ENCODE peak calls at places on chromosomes 11 and 22, in seven cellular contexts. B, M, R, N, G, W and E are unnamed samples.

GRCh38 chr11:12220305-12220704 is 109.9 kb downstream of the MICAL2 start:
- DNase-seq in M (peak; percentile 78), R (peak; percentile 58), G (peak; percentile 71), W (peak; percentile 66), B (no peak), N (peak; percentile 89), E (peak; percentile 85)

GRCh38 chr11:32374261-32374711 is 61.1 kb downstream of the WT1 start:
- DNase-seq in G (no peak), N (no peak), B (peak; percentile 67), M (peak; percentile 30), W (peak; percentile 67), R (no peak), E (no peak)

GRCh38 chr11:124942446-124943202 is 6.8 kb upstream of the HEPACAM start:
- DNase-seq in B (peak; percentile 70), W (no peak), R (no peak), G (no peak), N (no peak), M (no peak), E (no peak)

GRCh38 chr11:124415356-124415923 is 9.2 kb downstream of the OR8B4 start:
- DNase-seq in G (no peak), R (no peak), W (peak; percentile 74), B (peak; percentile 72), N (no peak), M (no peak), E (no peak)

GRCh38 chr11:57751676-57752253 is at the start of gene BTBD18:
- DNase-seq in G (no peak), B (peak; percentile 70), N (peak; percentile 45), W (peak; percentile 76), R (no peak), M (peak; percentile 69), E (no peak)

GRCh38 chr22:30422481-30423295 is 2.9 kb upstream of the MTFP1 start:
- DNase-seq in R (peak; percentile 83), M (peak; percentile 79), W (peak; percentile 84), G (peak; percentile 73), N (peak; percentile 55), B (peak; percentile 76), E (peak; percentile 93)

GRCh38 chr22:31637938-31638618 is 23.9 kb downstream of the PISD start:
- DNase-seq in B (no peak), N (peak; percentile 62), M (no peak), R (no peak), W (peak; percentile 54), G (no peak), E (no peak)

GRCh38 chr22:36744413-36744765 is 31.5 kb downstream of the IFT27 start:
- DNase-seq in B (no peak), W (no peak), N (no peak), M (no peak), R (no peak), G (no peak), E (no peak)

GRCh38 chr22:49307870-49308269 is 519.8 kb downstream of the BRD1 start:
- DNase-seq in B (no peak), G (no peak), N (no peak), M (no peak), R (peak; percentile 1), W (no peak), E (no peak)

GRCh38 chr11:40293655-40294342 is 1165.7 kb downstream of the LRRC4C start:
- DNase-seq in R (peak; percentile 47), G (peak; percentile 46), M (peak; percentile 78), W (peak; percentile 90), N (peak; percentile 40), B (peak; percentile 90), E (peak; percentile 82)

GRCh38 chr11:102147031-102147430 is 36.8 kb downstream of the YAP1 start:
- DNase-seq in G (no peak), M (no peak), N (no peak), R (no peak), B (no peak), W (peak; percentile 15), E (no peak)

GRCh38 chr11:44709281-44709562 is 17.5 kb upstream of the TSPAN18 start:
- DNase-seq in G (peak; percentile 73), R (no peak), W (peak; percentile 39), N (no peak), M (no peak), B (no peak), E (no peak)

GRCh38 chr11:71120346-71120963 is 131.9 kb downstream of the SHANK2 start:
- DNase-seq in N (no peak), G (no peak), B (peak; percentile 84), W (peak; percentile 8), M (peak; percentile 81), R (no peak), E (no peak)

GRCh38 chr22:32887293-32887692 is 85.8 kb downstream of the TIMP3 start:
- DNase-seq in G (no peak), W (no peak), N (no peak), R (no peak), M (no peak), B (no peak), E (no peak)

GRCh38 chr11:57251491-57252104 is 14.5 kb upstream of the APLNR start:
- DNase-seq in B (no peak), M (peak; percentile 40), R (peak; percentile 41), W (peak; percentile 80), N (peak; percentile 46), G (peak; percentile 31), E (peak; percentile 77)

GRCh38 chr22:30396871-30397655 is at the start of gene SEC14L2:
- DNase-seq in R (peak; percentile 77), B (peak; percentile 76), M (peak; percentile 75), N (peak; percentile 76), W (peak; percentile 56), G (peak; percentile 87), E (peak; percentile 73)

GRCh38 chr22:32469799-32470212 is 4.8 kb upstream of the FBXO7 start:
- DNase-seq in N (no peak), W (peak; percentile 50), R (no peak), G (no peak), B (no peak), M (peak; percentile 12), E (no peak)

GRCh38 chr11:1560618-1561251 is 11.3 kb downstream of the DUSP8 start:
- DNase-seq in G (no peak), B (no peak), W (no peak), N (no peak), R (no peak), M (no peak), E (no peak)

GRCh38 chr11:1560011-1560579 is 12.0 kb downstream of the DUSP8 start:
- DNase-seq in M (no peak), G (no peak), B (no peak), W (no peak), N (no peak), R (no peak), E (no peak)

GRCh38 chr11:1557904-1558831 is 13.9 kb downstream of the DUSP8 start:
- DNase-seq in B (no peak), M (peak; percentile 71), W (peak; percentile 82), R (peak; percentile 64), N (peak; percentile 62), G (peak; percentile 73), E (no peak)

GRCh38 chr11:1561266-1561665 is 10.8 kb downstream of the DUSP8 start:
- DNase-seq in N (no peak), M (no peak), G (no peak), R (no peak), W (no peak), B (no peak), E (no peak)

DNA sequence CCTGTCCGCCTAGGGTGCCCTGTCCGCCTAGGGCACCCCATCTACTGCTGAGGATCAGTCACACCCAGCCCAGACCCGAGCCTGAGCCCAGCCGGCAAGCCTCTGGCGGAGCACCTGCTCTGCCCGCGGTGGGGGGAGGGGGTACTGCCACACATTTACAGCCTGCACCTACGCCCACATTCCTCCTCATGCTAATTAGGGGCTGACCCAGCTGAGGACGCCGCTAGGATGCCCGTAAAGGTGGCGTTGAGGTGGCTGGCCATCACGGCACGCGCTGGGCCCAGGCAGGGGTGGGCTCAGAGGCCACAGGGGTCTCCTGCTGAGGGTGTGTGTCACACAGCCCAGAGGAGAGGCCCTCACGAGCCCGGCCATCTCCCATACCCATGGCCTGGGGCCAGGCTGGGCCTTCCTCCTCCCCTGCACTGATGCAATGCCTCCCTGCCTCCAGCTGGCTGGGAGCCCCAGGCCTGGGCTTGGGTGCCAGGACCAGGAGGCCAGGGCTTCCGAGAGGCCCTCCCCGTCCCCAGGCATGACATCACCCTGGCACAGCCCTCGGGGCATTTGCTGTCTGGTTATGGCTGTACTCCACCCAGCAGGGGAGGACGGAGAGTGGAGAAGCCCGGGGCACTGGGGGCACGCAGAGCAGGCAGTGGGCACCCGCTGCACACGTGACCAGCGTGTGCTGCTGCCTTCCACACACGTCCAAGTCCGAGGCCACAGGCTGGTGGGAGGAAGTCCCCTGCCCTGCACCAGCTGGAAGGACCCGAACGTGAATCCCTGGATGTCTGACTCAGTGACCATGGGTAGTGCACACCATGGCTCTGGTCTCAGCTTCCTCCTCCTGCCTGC is 12.7 kb downstream of the DUSP8 start:
- DNase-seq in N (peak; percentile 95), W (peak; percentile 83), M (peak; percentile 99), B (peak; percentile 63), G (peak; percentile 95), R (peak; percentile 94), E (peak; percentile 93)
- H3K27ac ChIP-seq in N (peak overlapping the region; percentile 91), W (no peak overlapping the region), M (peak overlapping the region; percentile 96), B (no peak overlapping the region), G (peak overlapping the region; percentile 67), R (peak overlapping the region; percentile 89), E (peak overlapping the region; percentile 92)

DNA sequence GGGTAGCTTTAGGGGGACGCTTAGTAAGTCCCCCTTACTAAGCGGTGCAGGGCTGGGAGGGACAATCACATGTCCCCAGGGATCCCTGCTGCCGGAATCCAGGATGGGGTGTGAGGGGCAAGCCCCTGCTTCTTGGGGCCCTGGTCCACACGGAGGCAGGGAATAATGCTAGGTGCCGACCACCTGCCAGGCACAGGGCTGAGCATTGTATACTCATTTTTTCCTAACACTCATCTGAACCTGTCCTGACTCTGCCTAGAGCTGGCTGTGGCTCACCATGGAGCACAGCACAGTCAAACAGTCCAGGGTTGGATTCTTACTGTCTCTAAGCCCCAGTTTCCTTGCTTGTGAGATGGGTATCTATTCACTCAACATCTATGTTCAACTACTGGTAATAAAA is 1.4 kb upstream of the LTBP3 start:
- DNase-seq in N (no peak), W (no peak), M (no peak), R (no peak), B (no peak), G (no peak), E (no peak)
- H3K9me3 ChIP-seq in N (no peaks in the 10 kb centered on the region), W (no peaks in the 10 kb centered on the region), M (no peaks in the 10 kb centered on the region), R (no peaks in the 10 kb centered on the region), B (no peaks in the 10 kb centered on the region), G (no peaks in the 10 kb centered on the region), E (no peaks in the 10 kb centered on the region)

GRCh38 chr11:61793084-61793828 is 545 bp downstream of the FEN1 start:
- DNase-seq in N (no peak), M (no peak), R (no peak), B (peak; percentile 50), G (no peak), W (no peak), E (no peak)
- H3K4me1 ChIP-seq in N (peaks cover 8% of the 10 kb centered on the region), M (peaks cover 35% of the 10 kb centered on the region), R (peaks cover 20% of the 10 kb centered on the region), B (peaks cover 19% of the 10 kb centered on the region), G (peaks cover 7% of the 10 kb centered on the region), W (peaks cover 11% of the 10 kb centered on the region), E (no peaks in the 10 kb centered on the region)

DNA sequence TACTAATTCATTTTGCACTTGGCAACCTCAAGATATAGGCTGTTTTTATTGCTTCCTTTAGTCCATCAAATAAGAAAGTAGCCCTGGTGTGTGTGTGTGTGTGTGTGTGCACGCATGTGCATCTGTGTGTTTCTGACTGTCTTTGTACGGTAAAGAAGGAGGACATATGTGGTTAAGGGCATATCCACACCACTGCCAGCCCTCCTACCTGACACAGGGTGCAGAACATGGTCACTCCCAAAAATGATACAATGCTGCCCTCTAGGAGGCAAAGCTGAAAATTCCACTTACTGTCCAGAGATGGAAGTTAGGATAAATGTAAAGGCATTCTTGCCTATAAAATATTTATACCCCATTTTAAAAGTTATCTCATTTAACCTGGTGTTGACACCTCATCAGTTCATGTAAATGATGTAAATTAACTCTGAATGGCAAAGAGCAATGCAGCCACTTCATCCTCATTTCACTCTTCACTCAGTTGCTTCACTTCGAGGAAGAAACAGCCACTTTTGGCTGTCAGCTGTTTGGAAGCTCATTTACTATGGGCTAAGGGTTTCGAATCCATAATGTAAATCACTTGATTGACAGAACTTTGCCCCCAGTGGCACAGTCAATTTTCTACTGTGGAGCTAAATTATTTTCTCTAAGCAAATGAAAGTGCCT is 83.1 kb upstream of the MTNR1B start:
- DNase-seq in N (no peak), W (peak; percentile 72), R (no peak), G (no peak), B (peak; percentile 73), M (peak; percentile 54), E (no peak)
- H3K27ac ChIP-seq in N (no peak overlapping the region), W (no peak overlapping the region), R (no peak overlapping the region), G (no peak overlapping the region), B (no peak overlapping the region), M (no peak overlapping the region), E (no peak overlapping the region)